ENCODE peak calls at places on chromosomes 11 and 22, in five cellular contexts. D is IMR-90, R is neural progenitor cell, P is tibial artery, K is right atrium auricular region. F is an unnamed sample.

GRCh38 chr11:134504146-134504905 is 92.3 kb upstream of the B3GAT1 start:
- DNase-seq in R (peak; percentile 34), P (peak; percentile 51), D (no peak), K (no peak), F (no peak)

GRCh38 chr11:59206635-59207034 is 6.1 kb downstream of the MPEG1 start:
- DNase-seq in D (peak; percentile 25), R (peak; percentile 66), P (no peak), K (no peak), F (peak; percentile 38)

GRCh38 chr11:118552341-118552740 is 13.4 kb downstream of the IFT46 start:
- DNase-seq in K (no peak), D (no peak), P (no peak), R (no peak), F (no peak)

GRCh38 chr11:110991621-110992355 is 253.7 kb upstream of the POU2AF2 start:
- DNase-seq in D (no peak), K (no peak), R (no peak), P (no peak), F (no peak)

GRCh38 chr11:133619973-133620372 is 87.7 kb upstream of the OPCML start:
- DNase-seq in K (no peak), D (no peak), R (peak; percentile 24), P (no peak), F (peak; percentile 10)

GRCh38 chr11:35267504-35267903 is 128.5 kb downstream of the CD44 start:
- DNase-seq in D (peak; percentile 91), R (no peak), P (no peak), K (no peak), F (no peak)

GRCh38 chr11:41309716-41310115 is 149.7 kb downstream of the LRRC4C start:
- DNase-seq in K (no peak), R (peak; percentile 13), D (no peak), P (no peak), F (no peak)

GRCh38 chr11:105673089-105673488 is 63.2 kb downstream of the GRIA4 start:
- DNase-seq in R (peak; percentile 87), K (no peak), P (no peak), D (peak; percentile 72), F (peak; percentile 39)

GRCh38 chr22:38485783-38486182 is 17.9 kb downstream of the KDELR3 start:
- DNase-seq in D (no peak), K (no peak), R (no peak), P (no peak), F (no peak)

GRCh38 chr22:38866399-38867123 is 5.5 kb downstream of the CBX6 start:
- DNase-seq in P (peak; percentile 67), R (peak; percentile 77), D (no peak), K (no peak), F (no peak)

GRCh38 chr11:65953471-65953870 is 8.1 kb upstream of the SART1 start:
- DNase-seq in P (no peak), R (no peak), D (no peak), K (no peak), F (no peak)

GRCh38 chr11:8775341-8776133 is 92.9 kb downstream of the RPL27A start:
- DNase-seq in P (peak; percentile 74), D (no peak), R (no peak), K (no peak), F (no peak)

GRCh38 chr22:35552186-35552842 is 11.7 kb downstream of the RASD2 start:
- DNase-seq in K (no peak), D (no peak), R (peak; percentile 77), P (no peak), F (no peak)

GRCh38 chr11:61587951-61588695 is 7.2 kb upstream of the SYT7 start:
- DNase-seq in P (no peak), D (no peak), K (no peak), R (peak; percentile 76), F (peak; percentile 38)

GRCh38 chr11:561148-562003 is 606 bp downstream of the RASSF7 start:
- DNase-seq in D (no peak), P (no peak), R (no peak), K (no peak), F (peak; percentile 57)

GRCh38 chr22:17319541-17319940 is 49.7 kb upstream of the CECR2 start:
- DNase-seq in K (no peak), P (no peak), D (no peak), R (peak; percentile 67), F (no peak)

GRCh38 chr11:85822814-85823213 is 11.9 kb upstream of the SYTL2 start:
- DNase-seq in K (no peak), P (no peak), D (peak; percentile 65), R (no peak), F (no peak)

GRCh38 chr22:22609271-22609670 is 35.1 kb upstream of the GGTLC2 start:
- DNase-seq in P (no peak), R (no peak), K (no peak), D (peak; percentile 8), F (no peak)

GRCh38 chr11:36088234-36088975 is 144.5 kb downstream of the LDLRAD3 start:
- DNase-seq in P (no peak), D (peak; percentile 44), K (no peak), R (no peak), F (no peak)

GRCh38 chr11:14673824-14674432 is 30.3 kb downstream of the PDE3B start:
- DNase-seq in K (no peak), D (no peak), R (no peak), P (no peak), F (no peak)

GRCh38 chr11:82978422-82979099 is 77.0 kb downstream of the DDIAS start:
- DNase-seq in D (peak; percentile 90), R (no peak), K (no peak), P (no peak), F (peak; percentile 86)

GRCh38 chr11:36278531-36279245 is 10.5 kb downstream of the COMMD9 start:
- DNase-seq in K (no peak), D (peak; percentile 47), P (no peak), R (peak; percentile 50), F (no peak)

GRCh38 chr11:44568706-44569473 is 3.4 kb downstream of the CD82 start:
- DNase-seq in P (peak; percentile 88), D (peak; percentile 98), K (peak; percentile 91), R (no peak), F (peak; percentile 92)

GRCh38 chr11:4441500-4441899 is 7.6 kb upstream of the OR52K2 start:
- DNase-seq in D (no peak), K (no peak), R (no peak), P (no peak), F (no peak)

GRCh38 chr11:35844579-35844978 is 99.3 kb upstream of the LDLRAD3 start:
- DNase-seq in P (no peak), R (no peak), D (no peak), K (no peak), F (no peak)

GRCh38 chr22:30027791-30028190 is 52.5 kb upstream of the HORMAD2 start:
- DNase-seq in P (no peak), K (no peak), D (no peak), R (no peak), F (no peak)

GRCh38 chr11:17883946-17884345 is 128.9 kb downstream of the SERGEF start:
- DNase-seq in P (no peak), K (no peak), R (no peak), D (no peak), F (no peak)

GRCh38 chr11:132095230-132096165 is 725.1 kb downstream of the NTM start:
- DNase-seq in P (no peak), K (no peak), D (no peak), R (no peak), F (no peak)

GRCh38 chr11:57778318-57779037 is 16.9 kb downstream of the CTNND1 start:
- DNase-seq in R (peak; percentile 87), K (peak; percentile 97), P (peak; percentile 90), D (peak; percentile 98), F (peak; percentile 93)

GRCh38 chr22:30159561-30160353 is 79.5 kb downstream of the HORMAD2 start:
- DNase-seq in D (peak; percentile 86), R (no peak), K (no peak), P (no peak), F (peak; percentile 82)

GRCh38 chr22:45090364-45090960 is 73.3 kb upstream of the NUP50 start:
- DNase-seq in K (no peak), D (peak; percentile 65), P (no peak), R (peak; percentile 79), F (peak; percentile 25)

GRCh38 chr11:1746956-1747752 is 3.2 kb downstream of the IFITM10 start:
- DNase-seq in D (no peak), K (no peak), P (peak; percentile 66), R (no peak), F (no peak)
- H3K4me3 ChIP-seq in D (no peak overlapping the region), K (no peak overlapping the region), P (peak overlapping the region; percentile 62), R (no peak overlapping the region), F (peak overlapping the region; percentile 62)

GRCh38 chr22:47376901-47377520 is 614.6 kb downstream of the TBC1D22A start:
- DNase-seq in D (no peak), R (no peak), P (peak; percentile 38), K (no peak), F (no peak)
- H3K27me3 ChIP-seq in D (no peaks in the 10 kb centered on the region), R (no peaks in the 10 kb centered on the region), P (peaks cover 14% of the 10 kb centered on the region), K (no peaks in the 10 kb centered on the region), F (no peaks in the 10 kb centered on the region)

GRCh38 chr11:121449123-121449522 is 3.0 kb upstream of the SORL1 start:
- DNase-seq in P (no peak), R (no peak), K (no peak), D (no peak), F (no peak)

GRCh38 chr11:121448431-121448941 is 3.6 kb upstream of the SORL1 start:
- DNase-seq in R (no peak), K (no peak), P (no peak), D (peak; percentile 3), F (no peak)

GRCh38 chr11:121451178-121451981 is 734 bp upstream of the SORL1 start:
- DNase-seq in P (no peak), R (no peak), K (no peak), D (no peak), F (no peak)

GRCh38 chr11:121450424-121450823 is 1.7 kb upstream of the SORL1 start:
- DNase-seq in D (no peak), P (no peak), K (no peak), R (no peak), F (no peak)

GRCh38 chr11:121449626-121450025 is 2.5 kb upstream of the SORL1 start:
- DNase-seq in R (no peak), K (no peak), P (no peak), D (no peak), F (no peak)
- H3K4me3 ChIP-seq in R (no peak overlapping the region), K (no peak overlapping the region), P (no peak overlapping the region), D (no peak overlapping the region), F (no peak overlapping the region)

GRCh38 chr11:63490551-63491239 is at the start of gene PLAAT5:
- DNase-seq in D (no peak), P (no peak), K (no peak), R (peak; percentile 86), F (no peak)

GRCh38 chr11:63489879-63490278 is 1.1 kb downstream of the PLAAT5 start:
- DNase-seq in R (peak; percentile 75), K (no peak), D (no peak), P (no peak), F (no peak)

GRCh38 chr11:63492441-63492840 is 1.5 kb upstream of the PLAAT5 start:
- DNase-seq in K (no peak), R (no peak), D (no peak), P (no peak), F (no peak)

GRCh38 chr11:63491614-63492372 is 826 bp upstream of the PLAAT5 start:
- DNase-seq in D (peak; percentile 46), P (no peak), K (no peak), R (peak; percentile 13), F (no peak)

DNA sequence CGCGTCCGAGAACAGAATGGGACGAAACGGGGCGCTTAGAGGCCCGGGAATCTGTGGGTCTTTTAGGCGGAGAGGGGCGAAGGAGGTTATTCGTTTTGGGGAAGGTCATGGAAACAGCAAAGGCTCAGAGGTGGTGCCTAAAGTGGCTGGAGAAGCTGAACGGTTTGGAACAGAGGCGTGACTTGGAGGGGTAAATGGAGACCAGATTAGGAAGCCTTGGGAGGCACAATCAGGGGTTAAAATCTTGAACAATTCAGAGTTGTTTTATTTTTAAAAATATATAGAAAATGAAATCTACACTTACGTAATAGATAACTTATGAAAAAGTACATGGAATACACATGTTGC is 247 bp upstream of the PLAAT5 start:
- DNase-seq in R (no peak), D (no peak), K (no peak), P (no peak), F (no peak)
- H3K27me3 ChIP-seq in R (peaks cover 29% of the 10 kb centered on the region), D (peaks cover 39% of the 10 kb centered on the region), K (no peaks in the 10 kb centered on the region), P (no peaks in the 10 kb centered on the region), F (peaks cover 19% of the 10 kb centered on the region)

F was measured in bronchial epithelial cell.